ENCODE peak calls at places on chromosomes 16 and 17, in ten cellular contexts. X is RKO; V is NCI-H2081; M is esophagus muscularis mucosa; D is NCI-H1930; C is naive B cell; T is stimulated activated CD8-positive, alpha-beta memory T cell treated with anti-CD3 and anti-CD28 coated beads, Interleukin-4, amount 100 ng/mL, for 1 hour; N is activated CD4-positive, CD25-positive, alpha-beta regulatory T cell; W is progenitor cell of endocrine pancreas; Y is epithelial cell of esophagus. F is an unnamed sample.
A peak's percentile ranks its signal among the peaks of the same experiment; 100 is the strongest.

GRCh38 chr17:8563981-8564602 is 66.4 kb downstream of the MYH10 start:
- DNase-seq in X (no peak), V (no peak), M (no peak), D (no peak), C (no peak), T (no peak), N (no peak), W (no peak), Y (no peak), F (no peak)

GRCh38 chr17:19897901-19898300 is 30.2 kb upstream of the ULK2 start:
- DNase-seq in X (peak; percentile 16), V (no peak), M (no peak), D (no peak), C (no peak), T (no peak), N (no peak), W (no peak), Y (peak; percentile 56), F (no peak)

GRCh38 chr17:46264456-46265198 is 30.3 kb upstream of the LRRC37A start:
- DNase-seq in X (no peak), V (no peak), M (no peak), D (no peak), C (no peak), T (no peak), N (no peak), W (no peak), Y (peak; percentile 93), F (no peak)

GRCh38 chr17:40352779-40353394 is 11.7 kb downstream of the GJD3 start:
- DNase-seq in X (no peak), V (no peak), M (no peak), D (no peak), C (no peak), T (no peak), N (no peak), W (no peak), Y (peak; percentile 31), F (no peak)

GRCh38 chr17:31494259-31495048 is 103.0 kb downstream of the RAB11FIP4 start:
- DNase-seq in X (no peak), V (no peak), M (no peak), D (no peak), C (peak; percentile 73), T (no peak), N (peak; percentile 23), W (no peak), Y (peak; percentile 86), F (no peak)

GRCh38 chr17:28928061-28928460 is 23.3 kb downstream of the PHF12 start:
- DNase-seq in X (no peak), V (no peak), M (no peak), D (no peak), C (no peak), T (no peak), N (no peak), W (no peak), Y (peak; percentile 69), F (no peak)

GRCh38 chr17:7549401-7550055 is 670 bp downstream of the TNFSF12 start:
- DNase-seq in X (no peak), V (no peak), M (no peak), D (no peak), C (no peak), T (no peak), N (no peak), W (no peak), Y (no peak), F (no peak)

GRCh38 chr17:46787478-46787877 is 31.0 kb downstream of the WNT3 start:
- DNase-seq in X (no peak), V (no peak), M (no peak), D (no peak), C (no peak), T (no peak), N (no peak), W (no peak), Y (no peak), F (no peak)

GRCh38 chr17:7589891-7590611 is at the start of gene SOX15:
- DNase-seq in X (no peak), V (no peak), M (no peak), D (no peak), C (no peak), T (no peak), N (no peak), W (no peak), Y (peak; percentile 90), F (no peak)

GRCh38 chr17:45425125-45425983 is 7.3 kb downstream of the ARHGAP27 start:
- DNase-seq in X (peak; percentile 91), V (peak; percentile 78), M (no peak), D (no peak), C (no peak), T (no peak), N (no peak), W (peak; percentile 66), Y (peak; percentile 91), F (no peak)

GRCh38 chr16:66366433-66367299 is at the start of gene CDH5:
- DNase-seq in X (no peak), V (no peak), M (no peak), D (no peak), C (no peak), T (no peak), N (no peak), W (no peak), Y (no peak), F (no peak)

GRCh38 chr17:48579738-48580543 is 1.8 kb upstream of the HOXB4 start:
- DNase-seq in X (no peak), V (no peak), M (no peak), D (no peak), C (no peak), T (no peak), N (no peak), W (no peak), Y (no peak), F (no peak)

GRCh38 chr16:22945361-22945760 is 131.4 kb downstream of the HS3ST2 start:
- DNase-seq in X (no peak), V (no peak), M (no peak), D (no peak), C (no peak), T (no peak), N (no peak), W (no peak), Y (peak; percentile 42), F (no peak)

GRCh38 chr16:13110124-13110796 is 208.9 kb downstream of the SHISA9 start:
- DNase-seq in X (peak; percentile 4), V (no peak), M (no peak), D (no peak), C (no peak), T (no peak), N (no peak), W (no peak), Y (peak; percentile 83), F (no peak)

GRCh38 chr17:63695889-63696288 is 4.0 kb downstream of the LIMD2 start:
- DNase-seq in X (no peak), V (no peak), M (no peak), D (no peak), C (no peak), T (no peak), N (no peak), W (no peak), Y (no peak), F (no peak)

GRCh38 chr17:66420961-66421371 is 118.6 kb downstream of the PRKCA start:
- DNase-seq in X (no peak), V (no peak), M (no peak), D (no peak), C (no peak), T (no peak), N (no peak), W (no peak), Y (peak; percentile 66), F (no peak)

GRCh38 chr17:62658136-62658535 is 30.7 kb downstream of the MRC2 start:
- DNase-seq in X (no peak), V (no peak), M (no peak), D (no peak), C (no peak), T (no peak), N (no peak), W (no peak), Y (no peak), F (no peak)

GRCh38 chr17:36152639-36153120 is 23.8 kb downstream of the TBC1D3B start:
- DNase-seq in X (no peak), V (no peak), M (peak; percentile 91), D (no peak), C (no peak), T (no peak), N (no peak), W (no peak), Y (peak; percentile 38), F (no peak)

GRCh38 chr17:15944720-15945492 is at the start of gene ADORA2B:
- DNase-seq in X (peak; percentile 79), V (peak; percentile 28), M (no peak), D (peak; percentile 48), C (no peak), T (no peak), N (no peak), W (peak; percentile 69), Y (peak; percentile 71), F (no peak)

GRCh38 chr16:17555176-17555575 is 84.4 kb upstream of the XYLT1 start:
- DNase-seq in X (no peak), V (no peak), M (no peak), D (no peak), C (no peak), T (no peak), N (no peak), W (no peak), Y (no peak), F (no peak)

GRCh38 chr17:30133197-30133596 is 16.6 kb downstream of the NSRP1 start:
- DNase-seq in X (no peak), V (no peak), M (no peak), D (no peak), C (no peak), T (no peak), N (no peak), W (no peak), Y (no peak), F (no peak)

GRCh38 chr17:41284043-41284442 is 8.5 kb downstream of the KRTAP9-7 start:
- DNase-seq in X (no peak), V (no peak), M (no peak), D (no peak), C (no peak), T (no peak), N (no peak), W (no peak), Y (no peak), F (no peak)

GRCh38 chr17:68592667-68593330 is 8.4 kb downstream of the FAM20A start:
- DNase-seq in X (no peak), V (peak; percentile 13), M (peak; percentile 12), D (no peak), C (no peak), T (no peak), N (no peak), W (no peak), Y (no peak), F (no peak)

GRCh38 chr16:50695017-50696000 is 1.9 kb downstream of the NOD2 start:
- DNase-seq in X (no peak), V (no peak), M (no peak), D (no peak), C (no peak), T (no peak), N (no peak), W (no peak), Y (no peak), F (no peak)

GRCh38 chr16:11329891-11330290 is 15.4 kb upstream of the RMI2 start:
- DNase-seq in X (no peak), V (no peak), M (no peak), D (no peak), C (no peak), T (no peak), N (no peak), W (no peak), Y (no peak), F (no peak)

GRCh38 chr16:71794018-71794417 is 14.6 kb downstream of the AP1G1 start:
- DNase-seq in X (no peak), V (no peak), M (no peak), D (no peak), C (no peak), T (no peak), N (no peak), W (no peak), Y (no peak), F (no peak)

GRCh38 chr16:11806721-11807120 is 9.7 kb upstream of the ZC3H7A start:
- DNase-seq in X (no peak), V (no peak), M (no peak), D (no peak), C (no peak), T (no peak), N (no peak), W (no peak), Y (peak; percentile 39), F (no peak)

GRCh38 chr17:80457236-80457856 is 19.1 kb downstream of the NPTX1 start:
- DNase-seq in X (no peak), V (no peak), M (no peak), D (no peak), C (no peak), T (no peak), N (no peak), W (no peak), Y (no peak), F (no peak)

F was measured in esophagus squamous epithelium.